ENCODE peak calls at places on chromosomes 11 and 22, in four cellular contexts. U is HAP-1, Q is HFF-Myc, R is cardiac fibroblast. Y is an unnamed sample.

GRCh38 chr22:22123118-22123959 is 121.2 kb upstream of the VPREB1 start:
- DNase-seq in U (no peak), Q (no peak), R (no peak), Y (no peak)

GRCh38 chr11:120527111-120527748 is 15.7 kb downstream of the GRIK4 start:
- DNase-seq in U (no peak), Q (no peak), R (peak; percentile 47), Y (no peak)

GRCh38 chr22:42974223-42974622 is 40.7 kb downstream of the PACSIN2 start:
- DNase-seq in U (no peak), Q (no peak), R (no peak), Y (no peak)

GRCh38 chr22:43838571-43839307 is 23.6 kb downstream of the SULT4A1 start:
- DNase-seq in U (no peak), Q (no peak), R (no peak), Y (no peak)

GRCh38 chr11:86176165-86176884 is 68.2 kb upstream of the EED start:
- DNase-seq in U (no peak), Q (no peak), R (peak; percentile 49), Y (peak; percentile 58)

GRCh38 chr22:50729391-50730012 is 8.5 kb upstream of the ACR start:
- DNase-seq in U (no peak), Q (no peak), R (no peak), Y (peak; percentile 42)

GRCh38 chr11:116678887-116679286 is 93.9 kb downstream of the BUD13 start:
- DNase-seq in U (no peak), Q (no peak), R (no peak), Y (no peak)

GRCh38 chr11:17588721-17589120 is 41.7 kb downstream of the OTOG start:
- DNase-seq in U (no peak), Q (no peak), R (no peak), Y (no peak)

GRCh38 chr11:44104472-44105294 is 9.2 kb downstream of the EXT2 start:
- DNase-seq in U (no peak), Q (no peak), R (peak; percentile 67), Y (no peak)

GRCh38 chr22:42766860-42767259 is 46.2 kb upstream of the A4GALT start:
- DNase-seq in U (no peak), Q (no peak), R (no peak), Y (no peak)

GRCh38 chr11:29750392-29750791 is 266.4 kb downstream of the KCNA4 start:
- DNase-seq in U (no peak), Q (no peak), R (no peak), Y (no peak)

GRCh38 chr22:17785185-17786184 is 11.2 kb upstream of the BID start:
- DNase-seq in U (peak; percentile 4), Q (no peak), R (peak; percentile 23), Y (peak; percentile 86)

GRCh38 chr22:29145321-29146072 is 60.2 kb upstream of the EMID1 start:
- DNase-seq in U (no peak), Q (no peak), R (no peak), Y (no peak)

GRCh38 chr22:44187652-44188230 is 7.0 kb downstream of the PARVG start:
- DNase-seq in U (no peak), Q (no peak), R (no peak), Y (no peak)

GRCh38 chr11:60124802-60125432 is 36.5 kb downstream of the MS4A2 start:
- DNase-seq in U (no peak), Q (no peak), R (no peak), Y (no peak)

GRCh38 chr22:20807315-20807752 is 33.4 kb downstream of the SERPIND1 start:
- DNase-seq in U (no peak), Q (peak; percentile 73), R (peak; percentile 68), Y (no peak)

GRCh38 chr11:70075836-70076235 is 2.3 kb upstream of the ANO1 start:
- DNase-seq in U (no peak), Q (no peak), R (no peak), Y (no peak)

GRCh38 chr11:8693555-8693954 is 11.0 kb downstream of the RPL27A start:
- DNase-seq in U (no peak), Q (no peak), R (no peak), Y (no peak)

GRCh38 chr11:130209944-130210854 is 50.6 kb downstream of the ST14 start:
- DNase-seq in U (no peak), Q (no peak), R (no peak), Y (peak; percentile 37)

GRCh38 chr11:77130763-77131513 is 2.9 kb downstream of the MYO7A start:
- DNase-seq in U (no peak), Q (no peak), R (peak; percentile 81), Y (peak; percentile 97)

GRCh38 chr11:102468636-102469195 is 16.2 kb upstream of the TMEM123 start:
- DNase-seq in U (no peak), Q (no peak), R (no peak), Y (no peak)

GRCh38 chr11:96275807-96276594 is 67.0 kb downstream of the MAML2 start:
- DNase-seq in U (no peak), Q (no peak), R (no peak), Y (no peak)

GRCh38 chr22:50177537-50178470 is 7.3 kb downstream of the PANX2 start:
- DNase-seq in U (no peak), Q (no peak), R (no peak), Y (peak; percentile 49)

GRCh38 chr22:35708453-35708852 is 9.2 kb upstream of the APOL5 start:
- DNase-seq in U (no peak), Q (no peak), R (peak; percentile 60), Y (no peak)
- H3K4me3 ChIP-seq in U (no peak overlapping the region), Q (no peak overlapping the region), R (no peak overlapping the region), Y (no peak overlapping the region)

GRCh38 chr11:20160425-20161229 is at the start of gene DBX1:
- DNase-seq in U (no peak), Q (no peak), R (no peak), Y (no peak)
- H3K4me3 ChIP-seq in U (no peak within 1 kb of the TSS), Q (no peak within 1 kb of the TSS), R (no peak within 1 kb of the TSS), Y (no peak within 1 kb of the TSS)

GRCh38 chr11:73186294-73186850 is 31.7 kb upstream of the P2RY2 start:
- DNase-seq in U (no peak), Q (no peak), R (no peak), Y (no peak)

GRCh38 chr11:73186886-73187285 is 31.2 kb upstream of the P2RY2 start:
- DNase-seq in U (no peak), Q (no peak), R (no peak), Y (peak; percentile 41)

GRCh38 chr11:73187854-73188253 is 30.2 kb upstream of the P2RY2 start:
- DNase-seq in U (no peak), Q (no peak), R (no peak), Y (peak; percentile 28)

GRCh38 chr11:73184953-73185671 is 33.0 kb upstream of the P2RY2 start:
- DNase-seq in U (peak; percentile 37), Q (no peak), R (peak; percentile 64), Y (peak; percentile 78)

GRCh38 chr11:73185680-73186293 is 32.3 kb upstream of the P2RY2 start:
- DNase-seq in U (no peak), Q (no peak), R (peak; percentile 62), Y (no peak)
- H3K4me3 ChIP-seq in U (no peak overlapping the region), Q (no peak overlapping the region), R (no peak overlapping the region), Y (no peak overlapping the region)

GRCh38 chr11:108226036-108226435 is 3.2 kb downstream of the ATM start:
- DNase-seq in U (no peak), Q (no peak), R (no peak), Y (no peak)
- H3K4me3 ChIP-seq in U (no peak overlapping the region), Q (no peak overlapping the region), R (no peak overlapping the region), Y (no peak overlapping the region)

DNA sequence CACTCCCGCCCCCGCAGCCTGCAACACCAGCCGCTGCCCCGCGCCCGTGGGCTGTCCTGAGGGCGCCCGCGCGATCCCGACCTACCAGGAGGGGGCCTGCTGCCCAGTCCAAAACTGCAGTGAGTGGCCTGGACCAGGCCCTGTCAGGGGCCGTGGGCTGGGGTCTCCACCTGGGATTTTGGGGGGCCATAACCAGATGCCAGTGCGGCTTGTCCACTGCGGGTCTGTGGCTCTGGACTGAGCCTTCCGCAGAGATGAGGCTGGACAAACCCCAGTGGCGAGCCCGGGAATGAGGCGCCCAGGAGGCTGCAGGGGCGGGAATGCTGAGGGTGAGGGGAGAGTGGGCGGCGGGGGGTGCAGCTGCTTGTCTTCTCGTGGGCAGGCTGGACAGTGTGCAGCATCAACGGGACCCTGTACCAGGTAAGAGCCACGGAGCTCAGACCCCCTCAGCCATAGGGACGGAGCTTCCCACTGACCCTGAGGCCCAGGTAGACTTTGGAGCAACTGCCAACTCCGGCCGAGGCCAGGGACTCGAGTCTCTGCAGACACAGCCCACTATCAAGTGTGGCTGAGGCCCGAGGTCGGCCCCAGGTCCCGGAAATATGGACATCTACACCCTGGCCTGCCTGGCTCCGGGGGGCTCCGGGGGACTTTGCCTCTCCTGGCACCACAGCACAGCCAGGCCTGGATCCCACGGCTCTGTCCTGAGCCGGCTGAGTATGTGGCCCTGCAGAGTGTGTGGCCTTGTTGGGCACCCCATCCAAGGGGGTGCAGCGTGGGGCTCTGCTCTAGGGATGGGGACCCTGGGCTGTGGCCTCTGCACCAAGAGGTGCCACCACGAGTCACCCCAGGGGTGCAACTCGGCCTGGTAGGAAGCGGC is 24.7 kb upstream of the MUC5B start:
- DNase-seq in U (no peak), Q (no peak), R (no peak), Y (peak; percentile 11)
- H3K4me3 ChIP-seq in U (no peak overlapping the region), Q (no peak overlapping the region), R (no peak overlapping the region), Y (no peak overlapping the region)

GRCh38 chr22:37674248-37674647 is 1.2 kb upstream of the LGALS1 start:
- DNase-seq in U (no peak), Q (no peak), R (no peak), Y (no peak)
- H3K4me3 ChIP-seq in U (no peak overlapping the region), Q (no peak overlapping the region), R (no peak overlapping the region), Y (no peak overlapping the region)

DNA sequence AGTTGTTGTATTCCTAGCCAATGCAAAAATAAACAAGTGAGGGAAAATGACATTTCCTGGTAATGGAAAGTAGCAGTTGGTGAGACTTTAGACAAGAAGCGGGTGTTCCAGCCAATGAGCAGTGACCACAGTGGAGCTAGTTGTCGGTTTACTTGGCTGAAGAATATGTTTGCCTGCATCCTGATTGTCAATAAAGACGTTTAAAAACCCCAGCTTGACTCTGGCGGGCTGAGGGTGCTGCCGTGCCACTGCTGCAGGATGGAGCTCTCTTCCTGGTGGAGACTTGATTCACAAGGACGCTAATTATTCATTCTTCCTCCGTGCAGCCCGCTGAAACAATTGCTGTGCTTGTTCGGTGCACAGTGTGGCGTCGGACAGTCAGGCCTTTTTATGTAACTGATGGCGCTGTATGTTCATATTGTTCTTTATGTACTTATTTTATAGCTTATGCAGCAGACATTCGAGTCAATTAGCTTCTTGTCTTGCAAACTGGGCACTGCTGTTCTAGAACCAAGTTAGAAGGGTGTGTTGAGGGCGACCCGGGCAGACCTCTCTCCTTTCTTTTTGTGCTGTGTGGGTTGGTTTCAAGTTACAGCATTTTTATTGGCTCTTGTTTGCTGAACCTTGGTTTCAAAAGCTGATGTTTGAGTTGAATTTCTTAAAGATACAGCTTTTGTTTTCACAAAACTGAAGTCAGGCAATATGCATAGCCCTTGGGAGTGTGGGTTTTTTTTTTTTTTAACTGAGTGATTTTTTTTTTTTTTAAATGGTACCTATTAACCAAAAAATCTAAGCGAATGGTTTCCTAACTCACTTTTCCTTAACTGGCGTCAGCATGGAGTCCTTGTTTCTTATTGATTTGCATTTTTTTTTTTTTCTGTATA is 153.9 kb downstream of the TEAD1 start:
- DNase-seq in U (peak; percentile 96), Q (no peak), R (peak; percentile 87), Y (peak; percentile 57)
- H3K4me3 ChIP-seq in U (peak overlapping the region; percentile 21), Q (peak overlapping the region; percentile 45), R (peak overlapping the region; percentile 39), Y (peak overlapping the region; percentile 53)